ENCODE peak calls at places on chromosomes 13 and 19, in seven cellular contexts. O is T47D, I is HCT116, A is SK-N-SH, B is H1, W is GM12878, Y is K562. T is an unnamed sample.

GRCh38 chr19:50330365-50331078 is 1.3 kb upstream of the KCNC3 start:
- DNase-seq in O (peak; percentile 92), I (peak; percentile 53), A (peak; percentile 93), B (peak; percentile 70), W (no peak), Y (peak; percentile 88), T (peak; percentile 73)

GRCh38 chr13:76812206-76812882 is 73.9 kb downstream of the KCTD12 start:
- DNase-seq in O (no peak), I (no peak), A (peak; percentile 55), B (no peak), W (no peak), Y (no peak), T (no peak)

GRCh38 chr19:3586124-3586626 is 897 bp downstream of the GIPC3 start:
- DNase-seq in O (no peak), I (no peak), A (peak; percentile 89), B (no peak), W (no peak), Y (peak; percentile 71), T (no peak)

GRCh38 chr19:18274776-18275356 is 614 bp upstream of the IQCN start:
- DNase-seq in O (peak; percentile 30), I (no peak), A (no peak), B (no peak), W (no peak), Y (peak; percentile 53), T (peak; percentile 82)

GRCh38 chr13:101424381-101425155 is 8.3 kb upstream of the NALCN start:
- DNase-seq in O (no peak), I (no peak), A (no peak), B (no peak), W (no peak), Y (no peak), T (peak; percentile 17)

GRCh38 chr19:49773663-49774305 is 7.0 kb downstream of the AP2A1 start:
- DNase-seq in O (no peak), I (no peak), A (no peak), B (no peak), W (no peak), Y (no peak), T (no peak)

GRCh38 chr13:54647275-54647674 is 1618.7 kb downstream of the OLFM4 start:
- DNase-seq in O (no peak), I (no peak), A (no peak), B (no peak), W (no peak), Y (no peak), T (no peak)

GRCh38 chr13:25114220-25114619 is 18.3 kb downstream of the PABPC3 start:
- DNase-seq in O (peak; percentile 83), I (peak; percentile 59), A (peak; percentile 71), B (peak; percentile 77), W (peak; percentile 56), Y (peak; percentile 55), T (peak; percentile 62)

GRCh38 chr13:28545583-28546333 is 50.8 kb upstream of the FLT1 start:
- DNase-seq in O (no peak), I (no peak), A (no peak), B (no peak), W (no peak), Y (no peak), T (no peak)

GRCh38 chr19:45876411-45877197 is 9.3 kb downstream of the IRF2BP1 start:
- DNase-seq in O (no peak), I (no peak), A (peak; percentile 35), B (no peak), W (no peak), Y (peak; percentile 78), T (peak; percentile 77)

GRCh38 chr13:44088911-44089851 is 209.5 kb downstream of the LACC1 start:
- DNase-seq in O (no peak), I (no peak), A (no peak), B (no peak), W (no peak), Y (no peak), T (no peak)

GRCh38 chr19:54201980-54202379 is 1.3 kb downstream of the RPS9 start:
- DNase-seq in O (no peak), I (no peak), A (no peak), B (no peak), W (no peak), Y (no peak), T (no peak)

GRCh38 chr13:109577191-109577700 is 209.1 kb downstream of the IRS2 start:
- DNase-seq in O (no peak), I (no peak), A (no peak), B (no peak), W (no peak), Y (no peak), T (no peak)

GRCh38 chr19:45692187-45693111 is at the start of gene QPCTL:
- DNase-seq in O (peak; percentile 99), I (peak; percentile 99), A (peak; percentile 92), B (peak; percentile 99), W (peak; percentile 100), Y (peak; percentile 85), T (peak; percentile 100)

GRCh38 chr19:14769201-14769600 is 9.2 kb downstream of the ADGRE2 start:
- DNase-seq in O (no peak), I (no peak), A (no peak), B (no peak), W (no peak), Y (no peak), T (no peak)

GRCh38 chr19:14772467-14772866 is 5.9 kb downstream of the ADGRE2 start:
- DNase-seq in O (no peak), I (no peak), A (no peak), B (no peak), W (no peak), Y (no peak), T (no peak)

GRCh38 chr19:14770136-14770535 is 8.2 kb downstream of the ADGRE2 start:
- DNase-seq in O (no peak), I (no peak), A (no peak), B (no peak), W (no peak), Y (no peak), T (no peak)

GRCh38 chr19:14772995-14773394 is 5.4 kb downstream of the ADGRE2 start:
- DNase-seq in O (no peak), I (no peak), A (no peak), B (no peak), W (no peak), Y (no peak), T (no peak)

DNA sequence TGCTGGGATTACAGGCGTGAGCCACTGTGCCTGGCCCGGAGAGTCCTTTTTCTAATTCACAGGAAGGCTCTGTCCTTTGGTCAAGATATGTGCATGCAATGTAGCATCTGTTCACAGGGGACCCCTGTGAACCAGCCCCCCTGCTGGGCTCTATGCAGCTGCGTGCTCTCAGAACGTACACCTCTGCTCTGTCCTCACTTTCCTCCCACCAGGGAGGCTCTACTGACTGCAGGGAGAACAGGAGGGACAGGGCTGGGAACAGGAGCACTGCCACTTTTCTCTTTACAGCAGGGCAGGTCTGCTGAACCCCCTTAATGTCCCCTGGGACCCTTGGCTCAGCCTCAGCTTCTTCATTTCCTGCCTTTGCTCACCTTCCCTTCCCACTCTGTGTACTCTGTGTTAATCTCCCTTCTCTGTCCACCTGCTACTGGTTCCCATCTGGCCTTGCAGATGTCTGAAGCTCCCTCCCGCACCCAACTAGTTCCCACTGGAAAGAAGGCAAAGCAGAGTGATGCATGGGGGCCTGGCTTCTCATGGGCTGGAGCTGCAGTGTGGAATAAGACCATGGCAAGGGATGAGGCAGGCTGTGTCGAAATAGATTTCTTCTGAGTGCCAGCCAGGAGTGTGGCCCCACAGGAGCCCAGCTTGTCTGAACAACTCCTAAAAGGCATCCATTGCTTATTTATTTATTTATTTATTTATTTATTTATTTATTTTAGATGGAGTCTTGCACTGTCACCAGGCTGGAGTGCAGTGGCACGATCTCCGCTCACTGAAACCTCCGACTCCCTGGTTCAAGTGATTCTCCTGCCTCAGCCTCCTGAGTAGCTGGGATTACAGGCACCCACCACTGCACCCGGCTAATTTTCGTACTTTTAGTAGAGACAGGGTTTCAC is 7.2 kb downstream of the ADGRE2 start:
- DNase-seq in O (no peak), I (no peak), A (no peak), B (no peak), W (no peak), Y (no peak), T (no peak)
- TF ChIP-seq JUND in O (no peak), I (no peak), A (no peak), B (no peak), W (no peak), Y (no peak), T (no peak)

GRCh38 chr13:87675851-87676250 is 4.7 kb downstream of the SLITRK5 start:
- DNase-seq in O (no peak), I (no peak), A (peak; percentile 3), B (no peak), W (no peak), Y (no peak), T (no peak)

GRCh38 chr13:87677043-87677333 is 5.8 kb downstream of the SLITRK5 start:
- DNase-seq in O (no peak), I (no peak), A (no peak), B (no peak), W (no peak), Y (no peak), T (no peak)

GRCh38 chr13:87676254-87677042 is 5.3 kb downstream of the SLITRK5 start:
- DNase-seq in O (no peak), I (no peak), A (peak; percentile 4), B (no peak), W (no peak), Y (no peak), T (no peak)

GRCh38 chr13:87671824-87672603 is 843 bp downstream of the SLITRK5 start:
- DNase-seq in O (no peak), I (no peak), A (peak; percentile 59), B (no peak), W (no peak), Y (no peak), T (no peak)

GRCh38 chr13:87674143-87674772 is 3.1 kb downstream of the SLITRK5 start:
- DNase-seq in O (no peak), I (no peak), A (peak; percentile 5), B (no peak), W (no peak), Y (no peak), T (no peak)
- TF ChIP-seq JUND in O (no peak), I (no peak), A (no peak), B (no peak), W (no peak), Y (no peak), T (no peak)

GRCh38 chr19:6276447-6276846 is 3.3 kb downstream of the MLLT1 start:
- DNase-seq in O (no peak), I (no peak), A (peak; percentile 47), B (no peak), W (no peak), Y (peak; percentile 75), T (no peak)
- TF ChIP-seq JUND in O (no peak), I (no peak), A (no peak), B (no peak), W (no peak), Y (peak; percentile 32), T (no peak)

GRCh38 chr19:41701401-41702075 is 6.9 kb upstream of the CEACAM5 start:
- DNase-seq in O (peak; percentile 27), I (no peak), A (no peak), B (no peak), W (no peak), Y (peak; percentile 16), T (no peak)

GRCh38 chr19:41705393-41706174 is 2.8 kb upstream of the CEACAM5 start:
- DNase-seq in O (peak; percentile 67), I (no peak), A (no peak), B (no peak), W (no peak), Y (peak; percentile 41), T (no peak)

GRCh38 chr19:41700381-41701195 is 7.8 kb upstream of the CEACAM5 start:
- DNase-seq in O (no peak), I (no peak), A (no peak), B (no peak), W (no peak), Y (no peak), T (no peak)

GRCh38 chr19:41702208-41702651 is 6.2 kb upstream of the CEACAM5 start:
- DNase-seq in O (no peak), I (no peak), A (no peak), B (no peak), W (no peak), Y (no peak), T (no peak)

GRCh38 chr19:41703602-41704293 is 4.7 kb upstream of the CEACAM5 start:
- DNase-seq in O (no peak), I (no peak), A (no peak), B (no peak), W (no peak), Y (no peak), T (no peak)
- TF ChIP-seq JUND in O (no peak), I (no peak), A (no peak), B (no peak), W (no peak), Y (no peak), T (no peak)

T was measured in HepG2.